ENCODE peak calls at places on chromosomes 11 and 22, in five cellular contexts. T is OCI-LY7, Y is fibroblast of pulmonary artery, E is cardiac muscle cell, N is fibroblast of mammary gland. J is an unnamed sample.

GRCh38 chr11:12017865-12018453 is 9.5 kb upstream of the DKK3 start:
- DNase-seq in T (no peak), Y (peak; percentile 44), E (peak; percentile 76), N (no peak), J (no peak)

GRCh38 chr22:19488884-19489843 is 9.4 kb downstream of the CDC45 start:
- DNase-seq in T (no peak), Y (peak; percentile 47), E (no peak), N (peak; percentile 30), J (no peak)

GRCh38 chr11:71269603-71270511 is 17.5 kb upstream of the SHANK2 start:
- DNase-seq in T (no peak), Y (no peak), E (no peak), N (no peak), J (no peak)

GRCh38 chr22:19825904-19826618 is 28.6 kb downstream of the GNB1L start:
- DNase-seq in T (no peak), Y (no peak), E (no peak), N (no peak), J (no peak)

GRCh38 chr11:130472434-130472961 is 24.1 kb downstream of the ADAMTS15 start:
- DNase-seq in T (no peak), Y (no peak), E (no peak), N (no peak), J (no peak)

GRCh38 chr11:77269484-77270123 is 31.9 kb downstream of the GDPD4 start:
- DNase-seq in T (no peak), Y (peak; percentile 12), E (no peak), N (peak; percentile 68), J (no peak)

GRCh38 chr11:69943066-69943465 is 123.8 kb upstream of the FGF3 start:
- DNase-seq in T (no peak), Y (no peak), E (no peak), N (no peak), J (no peak)

GRCh38 chr11:12377824-12378593 is 638 bp downstream of the PARVA start:
- DNase-seq in T (no peak), Y (peak; percentile 87), E (peak; percentile 81), N (peak; percentile 73), J (no peak)

GRCh38 chr22:40403141-40403540 is 32.7 kb downstream of the SGSM3 start:
- DNase-seq in T (no peak), Y (no peak), E (no peak), N (no peak), J (no peak)

GRCh38 chr11:64876835-64877341 is 1.5 kb downstream of the EHD1 start:
- DNase-seq in T (no peak), Y (peak; percentile 39), E (peak; percentile 62), N (no peak), J (no peak)

GRCh38 chr11:72553748-72554147 is 119.4 kb upstream of the CLPB start:
- DNase-seq in T (peak; percentile 29), Y (peak; percentile 12), E (no peak), N (no peak), J (peak; percentile 44)

GRCh38 chr22:42691440-42691839 is 29.2 kb downstream of the A4GALT start:
- DNase-seq in T (no peak), Y (no peak), E (no peak), N (peak; percentile 12), J (no peak)

GRCh38 chr11:115454525-115454924 is 49.7 kb downstream of the CADM1 start:
- DNase-seq in T (no peak), Y (no peak), E (no peak), N (no peak), J (no peak)

GRCh38 chr11:34653031-34653430 is 32.1 kb downstream of the EHF start:
- DNase-seq in T (no peak), Y (no peak), E (no peak), N (no peak), J (no peak)

GRCh38 chr22:29780781-29781676 is 13.9 kb downstream of the UQCR10 start:
- DNase-seq in T (no peak), Y (peak; percentile 82), E (no peak), N (peak; percentile 87), J (no peak)

GRCh38 chr11:116693206-116694016 is 79.4 kb downstream of the BUD13 start:
- DNase-seq in T (no peak), Y (no peak), E (no peak), N (no peak), J (no peak)

GRCh38 chr11:77123591-77123990 is 4.5 kb upstream of the MYO7A start:
- DNase-seq in T (no peak), Y (no peak), E (no peak), N (no peak), J (no peak)

GRCh38 chr22:23180893-23181762 is 819 bp downstream of the BCR start:
- DNase-seq in T (peak; percentile 43), Y (no peak), E (peak; percentile 30), N (no peak), J (peak; percentile 54)

GRCh38 chr11:121687961-121688566 is 235.3 kb upstream of the SORL1-AS1 start:
- DNase-seq in T (no peak), Y (peak; percentile 35), E (peak; percentile 70), N (peak; percentile 51), J (no peak)

DNA sequence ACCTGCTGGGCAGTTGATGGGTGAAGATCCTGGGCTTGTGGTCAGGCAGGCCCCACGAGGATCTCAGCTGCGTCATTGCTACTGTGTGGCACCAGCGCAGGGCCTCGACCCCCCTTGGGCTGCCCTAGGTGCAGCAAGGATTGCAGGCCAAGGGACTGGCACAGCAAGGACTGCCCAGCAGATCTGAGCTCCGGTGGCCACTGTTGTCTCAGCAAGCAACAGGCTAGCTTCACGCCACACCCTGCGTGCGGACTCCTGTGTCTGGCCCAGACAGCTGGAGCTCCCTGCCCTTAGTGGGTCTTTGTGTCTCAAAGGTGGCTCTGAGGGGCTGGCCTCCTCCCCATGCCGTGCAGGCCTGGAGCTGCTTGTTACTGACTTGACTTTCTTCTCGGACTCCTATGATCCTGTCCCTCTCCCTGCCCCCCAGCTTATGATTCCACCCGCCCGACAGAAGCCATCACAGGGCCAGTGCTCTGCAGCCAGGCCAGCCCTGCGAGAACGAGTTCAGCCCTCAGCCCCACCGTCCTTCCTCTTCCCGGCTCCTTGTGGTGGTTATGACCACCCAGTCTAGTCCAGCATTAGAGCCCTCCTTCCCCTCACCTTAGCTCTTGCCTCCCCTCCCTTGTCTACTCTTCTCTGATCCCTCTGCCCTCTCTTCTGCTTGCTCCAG is 295.6 kb downstream of the TBC1D22A start:
- DNase-seq in T (no peak), Y (no peak), E (no peak), N (no peak), J (no peak)
- H3K4me3 ChIP-seq in T (no peak overlapping the region), Y (no peak overlapping the region), E (no peak overlapping the region), N (no peak overlapping the region), J (no peak overlapping the region)

GRCh38 chr11:60563553-60564235 is 48.5 kb downstream of the MS4A13 start:
- DNase-seq in T (peak; percentile 13), Y (no peak), E (no peak), N (peak; percentile 1), J (peak; percentile 69)
- TF ChIP-seq CTCF in T (peak; percentile 22), Y (no peak), E (no peak), N (no peak), J (no peak)

DNA sequence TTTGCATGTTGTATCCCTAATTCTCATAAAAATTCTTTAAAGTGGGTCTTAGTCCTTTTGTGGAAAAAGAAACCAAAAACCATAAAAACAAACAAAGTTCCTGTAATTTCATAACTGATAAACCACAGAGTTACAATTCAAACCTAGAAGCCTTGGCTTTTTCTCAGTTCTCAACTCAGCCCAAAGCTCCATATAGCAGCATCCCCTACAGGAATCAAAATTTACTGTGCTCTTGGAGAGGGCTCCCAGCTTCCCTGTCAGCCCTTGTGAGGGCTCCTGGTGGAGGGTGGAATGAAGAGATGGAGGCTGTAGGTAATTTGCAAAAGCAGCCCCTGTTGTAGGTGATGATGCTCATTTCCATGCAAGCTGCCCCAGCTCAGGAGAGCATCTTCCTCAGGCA is 506.1 kb upstream of the KIRREL3 start:
- DNase-seq in T (no peak), Y (no peak), E (no peak), N (no peak), J (no peak)
- H3K4me3 ChIP-seq in T (no peak overlapping the region), Y (no peak overlapping the region), E (no peak overlapping the region), N (no peak overlapping the region), J (no peak overlapping the region)

GRCh38 chr11:79160786-79161403 is 279.9 kb downstream of the TENM4 start:
- DNase-seq in T (no peak), Y (peak; percentile 37), E (peak; percentile 58), N (peak; percentile 60), J (peak; percentile 12)
- TF ChIP-seq CTCF in T (no peak), Y (peak; percentile 61), E (peak; percentile 78), N (peak; percentile 53), J (peak; percentile 32)

DNA sequence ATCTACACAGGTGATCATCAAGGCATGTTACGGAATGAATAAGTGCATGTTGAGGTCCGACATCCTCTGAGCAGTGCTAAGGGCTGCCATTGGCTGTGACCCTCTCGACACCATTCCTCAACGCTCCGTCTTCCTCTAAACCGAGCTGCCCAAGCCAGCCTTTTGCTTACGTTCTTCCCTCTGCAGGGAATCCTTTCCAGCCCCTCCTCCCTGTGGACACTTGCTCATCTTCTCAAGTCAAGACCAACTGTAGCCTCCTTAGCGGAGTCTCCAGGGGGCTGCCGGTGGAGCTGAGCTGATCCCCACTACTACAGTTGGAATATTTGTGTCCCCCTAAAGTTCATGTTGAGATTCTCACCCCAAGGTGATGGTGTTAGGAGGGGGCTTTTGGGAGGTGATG is 781.0 kb downstream of the TBC1D22A start:
- DNase-seq in T (no peak), Y (no peak), E (no peak), N (no peak), J (no peak)
- H3K4me3 ChIP-seq in T (no peak overlapping the region), Y (no peak overlapping the region), E (no peak overlapping the region), N (no peak overlapping the region), J (no peak overlapping the region)

J was measured in GM12865.